ENCODE peak calls at places on chromosomes 11 and 22, in seven cellular contexts. S is IMR-90, U is mesenchymal stem cell, J is neuronal stem cell, Z is H1, T is trophoblast cell, Y is mesendoderm. B is an unnamed sample.

GRCh38 chr11:130465259-130465658 is 16.8 kb downstream of the ADAMTS15 start:
- DNase-seq in T (no peak), J (no peak), U (peak; percentile 19), Z (no peak), S (peak; percentile 27), Y (no peak), B (no peak)

GRCh38 chr11:19712281-19713220 is at the start of gene NAV2:
- DNase-seq in Y (peak; percentile 96), T (peak; percentile 90), J (peak; percentile 93), S (peak; percentile 91), Z (peak; percentile 80), U (peak; percentile 91), B (peak; percentile 94)

GRCh38 chr22:22616636-22617035 is 27.8 kb upstream of the GGTLC2 start:
- DNase-seq in J (no peak), Z (no peak), U (no peak), Y (no peak), T (peak; percentile 5), S (no peak), B (no peak)

GRCh38 chr11:34250732-34251639 is 106.8 kb downstream of the ABTB2 start:
- DNase-seq in U (no peak), T (peak; percentile 50), J (no peak), Y (peak; percentile 33), S (peak; percentile 7), Z (no peak), B (peak; percentile 35)

GRCh38 chr11:122817121-122817520 is 21.2 kb upstream of the CRTAM start:
- DNase-seq in U (no peak), S (no peak), T (peak; percentile 72), Y (no peak), Z (no peak), J (no peak), B (no peak)

GRCh38 chr22:42169055-42169469 is 38.5 kb upstream of the CYP2D6 start:
- DNase-seq in Z (peak; percentile 38), Y (peak; percentile 85), U (peak; percentile 79), T (peak; percentile 54), J (peak; percentile 75), S (peak; percentile 70), B (peak; percentile 84)

GRCh38 chr11:8362899-8363298 is 99.2 kb upstream of the LMO1 start:
- DNase-seq in T (no peak), U (no peak), Y (no peak), J (no peak), Z (no peak), S (no peak), B (no peak)

GRCh38 chr11:122115520-122116343 is at the start of gene BLID:
- DNase-seq in J (no peak), S (peak; percentile 46), Y (peak; percentile 70), U (peak; percentile 54), Z (no peak), T (peak; percentile 64), B (peak; percentile 73)

GRCh38 chr11:125448136-125448535 is 47.9 kb downstream of the FEZ1 start:
- DNase-seq in J (no peak), Y (peak; percentile 32), T (no peak), U (no peak), Z (no peak), S (peak; percentile 75), B (no peak)

GRCh38 chr11:2519879-2520735 is 75.3 kb downstream of the KCNQ1 start:
- DNase-seq in T (no peak), Y (no peak), S (no peak), Z (no peak), J (no peak), U (no peak), B (peak; percentile 13)

GRCh38 chr22:45709866-45710265 is 38.2 kb downstream of the ATXN10 start:
- DNase-seq in Y (no peak), J (no peak), Z (no peak), T (no peak), S (peak; percentile 82), U (peak; percentile 78), B (no peak)

GRCh38 chr11:102421262-102421661 is 31.3 kb downstream of the TMEM123 start:
- DNase-seq in T (no peak), Y (no peak), S (no peak), U (no peak), Z (no peak), J (no peak), B (no peak)

GRCh38 chr11:44943118-44943517 is 7.6 kb downstream of the TP53I11 start:
- DNase-seq in J (no peak), T (no peak), Z (no peak), S (no peak), U (no peak), Y (no peak), B (no peak)
- H3K4me2 ChIP-seq in J (no peak overlapping the region), T (no peak overlapping the region), Z (peak overlapping the region; percentile 50), S (no peak overlapping the region), U (no peak overlapping the region), Y (no peak overlapping the region), B (no peak overlapping the region)

DNA sequence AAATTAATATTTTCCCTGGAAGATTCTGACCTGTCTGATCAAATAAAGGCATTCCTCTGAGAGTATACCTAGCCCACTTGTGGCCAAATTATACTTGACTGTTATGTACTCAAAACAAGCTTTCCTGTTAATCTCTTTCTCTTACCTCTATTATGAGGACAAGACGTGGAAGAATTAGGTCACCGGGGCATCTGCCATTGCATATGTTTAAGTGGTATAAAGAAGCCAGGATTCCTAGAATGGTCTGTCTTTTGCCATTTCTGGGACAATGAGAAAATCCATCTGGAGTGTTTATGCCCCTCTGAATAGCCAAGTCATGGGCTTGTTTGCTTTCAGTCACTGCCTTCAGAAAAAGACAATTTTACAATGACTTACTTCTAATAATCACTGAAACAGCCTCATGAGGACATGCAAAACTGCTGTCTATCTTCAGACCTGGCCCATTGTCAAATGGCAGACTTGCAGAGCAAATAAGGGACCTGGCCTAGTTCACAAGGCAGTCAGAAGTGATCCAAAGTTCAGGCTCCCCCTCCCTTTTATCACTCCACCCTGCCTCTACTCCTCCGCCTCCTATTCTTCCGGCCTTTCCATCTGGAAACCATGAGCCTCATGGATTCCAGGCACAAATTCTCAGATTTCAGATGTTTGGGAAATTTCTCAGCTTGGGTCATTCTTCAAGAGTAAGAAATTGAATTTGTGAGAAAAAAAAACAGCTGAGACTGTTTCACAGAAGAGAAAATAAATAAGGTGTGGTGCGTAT is 128.1 kb upstream of the LDLRAD3 start:
- DNase-seq in Y (no peak), S (peak; percentile 24), Z (no peak), U (no peak), T (no peak), J (no peak), B (no peak)
- H2BK5ac ChIP-seq in Y (no peak overlapping the region), S (no peak overlapping the region), Z (no peak overlapping the region), U (no peak overlapping the region), T (no peak overlapping the region), J (no peak overlapping the region), B (no peak overlapping the region)

DNA sequence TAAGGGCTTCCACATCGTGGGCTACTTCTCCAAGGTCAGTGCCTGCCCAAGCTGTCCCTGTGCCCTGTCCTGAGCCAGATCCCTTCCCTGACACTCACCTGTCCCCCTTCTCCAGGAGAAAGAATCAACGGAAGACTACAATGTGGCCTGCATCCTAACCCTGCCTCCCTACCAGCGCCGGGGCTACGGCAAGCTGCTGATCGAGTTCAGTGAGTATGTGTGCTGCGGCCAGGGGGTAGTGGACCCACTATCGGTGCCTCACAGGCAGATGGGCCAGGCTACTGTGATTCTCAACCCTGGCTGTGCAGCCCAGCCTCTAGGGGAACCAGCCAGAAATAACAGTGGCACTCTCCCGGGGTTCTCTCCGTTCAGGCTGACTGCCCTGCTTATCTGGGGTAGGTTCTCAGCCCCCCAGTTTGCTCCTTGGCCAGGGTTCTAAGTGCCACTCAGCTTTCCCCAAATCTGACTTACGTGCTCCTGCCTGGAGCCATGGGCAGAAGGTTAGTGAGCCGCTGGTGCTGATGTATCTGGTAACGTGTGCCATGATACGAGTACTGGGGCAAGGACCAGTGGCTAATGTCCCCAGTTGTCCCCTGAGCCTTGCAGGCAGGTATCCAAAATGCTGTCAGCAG is 3.7 kb downstream of the RNASEH2C start:
- DNase-seq in S (no peak), J (no peak), U (no peak), Y (no peak), T (no peak), Z (no peak), B (no peak)
- H3K9ac ChIP-seq in S (no peak overlapping the region), J (peak overlapping the region; percentile 53), U (no peak overlapping the region), Y (no peak overlapping the region), T (no peak overlapping the region), Z (no peak overlapping the region), B (no peak overlapping the region)

DNA sequence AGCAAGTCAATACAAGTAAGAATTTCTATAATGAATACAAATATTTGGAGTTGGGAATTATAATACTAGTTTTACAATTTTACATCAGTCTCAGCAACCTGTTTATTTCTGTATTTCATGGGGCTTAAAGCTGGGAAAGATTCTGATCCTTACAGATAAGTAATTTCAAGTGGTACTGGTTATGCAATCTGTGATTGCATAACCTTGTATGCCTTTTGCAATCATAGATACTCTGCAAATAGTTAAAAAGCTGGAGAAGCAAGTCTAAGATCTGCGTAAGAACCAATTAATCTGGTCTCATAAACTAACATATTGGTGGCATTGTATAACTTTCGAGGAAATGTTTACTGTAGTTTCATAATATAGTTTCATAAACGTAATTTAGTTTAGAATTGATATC is 198.3 kb upstream of the PGR start:
- DNase-seq in U (peak; percentile 7), T (no peak), S (peak; percentile 8), Y (no peak), Z (no peak), J (no peak), B (no peak)
- H3K4me2 ChIP-seq in U (no peak overlapping the region), T (no peak overlapping the region), S (no peak overlapping the region), Y (no peak overlapping the region), Z (no peak overlapping the region), J (no peak overlapping the region), B (no peak overlapping the region)

GRCh38 chr11:46363031-46363407 is 15.8 kb downstream of the DGKZ start:
- DNase-seq in U (peak; percentile 91), Y (peak; percentile 84), T (peak; percentile 27), J (no peak), Z (no peak), S (peak; percentile 67), B (no peak)

GRCh38 chr11:46364056-46364455 is 16.8 kb downstream of the DGKZ start:
- DNase-seq in T (no peak), S (no peak), J (no peak), Z (no peak), U (no peak), Y (no peak), B (no peak)

GRCh38 chr11:46366260-46366659 is 15.2 kb upstream of the MDK start:
- DNase-seq in S (no peak), U (no peak), Y (no peak), T (no peak), J (no peak), Z (no peak), B (no peak)

GRCh38 chr11:46363455-46363920 is 16.2 kb downstream of the DGKZ start:
- DNase-seq in U (peak; percentile 62), Z (no peak), J (no peak), S (peak; percentile 33), Y (no peak), T (no peak), B (no peak)

DNA sequence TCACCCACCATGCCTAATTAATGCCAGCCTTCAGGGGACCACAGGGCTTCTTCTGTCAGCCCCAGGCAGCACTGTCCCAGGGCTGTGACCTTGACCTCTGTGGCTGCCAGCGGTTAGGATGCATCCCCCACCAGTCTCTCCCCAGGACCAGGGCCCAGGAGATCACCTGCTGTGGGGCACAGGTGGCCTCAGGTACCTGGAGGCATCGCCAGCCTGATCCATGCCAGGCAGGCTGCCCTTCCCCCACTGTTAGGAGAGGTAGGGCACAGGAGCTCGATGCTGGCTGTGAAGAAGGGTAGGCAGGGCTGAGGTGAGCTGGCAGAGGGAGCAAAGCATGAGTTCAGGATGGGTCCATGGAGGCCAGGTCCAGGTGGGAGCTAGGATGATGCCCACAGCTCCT is 16.7 kb upstream of the MDK start:
- DNase-seq in J (no peak), Z (no peak), Y (no peak), T (no peak), U (no peak), S (no peak), B (no peak)
- H2BK5ac ChIP-seq in J (no peak overlapping the region), Z (peak overlapping the region; percentile 10), Y (no peak overlapping the region), T (no peak overlapping the region), U (no peak overlapping the region), S (no peak overlapping the region), B (no peak overlapping the region)

GRCh38 chr22:37918580-37919274 is 12.6 kb downstream of the MICALL1 start:
- DNase-seq in Z (no peak), Y (no peak), T (no peak), S (no peak), J (no peak), U (no peak), B (no peak)
- H3K9ac ChIP-seq in Z (no peak overlapping the region), Y (no peak overlapping the region), T (no peak overlapping the region), S (no peak overlapping the region), J (no peak overlapping the region), U (no peak overlapping the region), B (no peak overlapping the region)

B was measured in H9.